ENCODE peak calls at places on chromosomes 4 and X, in four cellular contexts. One of them, this sample, is unnamed.

GRCh38 chr4:31169851-31170250 is 449.7 kb downstream of the PCDH7 start:
- DNase-seq in GM23338: no peak
- DNase-seq in ovary: no peak
- DNase-seq in astrocyte of the spinal cord: no peak
- DNase-seq in this sample: no peak

GRCh38 chr4:47217884-47218283 is 186.5 kb downstream of the GABRB1 start:
- DNase-seq in GM23338: no peak
- DNase-seq in ovary: no peak
- DNase-seq in astrocyte of the spinal cord: no peak
- DNase-seq in this sample: no peak

GRCh38 chr4:73978886-73979285 is 2.9 kb downstream of the PF4 start:
- DNase-seq in GM23338: no peak
- DNase-seq in ovary: no peak
- DNase-seq in astrocyte of the spinal cord: peak
- DNase-seq in this sample: peak

GRCh38 chr4:82124365-82124764 is 249.4 kb downstream of the HNRNPD start:
- DNase-seq in GM23338: no peak
- DNase-seq in ovary: no peak
- DNase-seq in astrocyte of the spinal cord: no peak
- DNase-seq in this sample: no peak

GRCh38 chr4:155822572-155822971 is 43.5 kb downstream of the ASIC5 start:
- DNase-seq in GM23338: no peak
- DNase-seq in ovary: no peak
- DNase-seq in astrocyte of the spinal cord: peak
- DNase-seq in this sample: no peak

GRCh38 chr4:47643845-47644244 is 158.8 kb downstream of the ATP10D start:
- DNase-seq in GM23338: peak
- DNase-seq in ovary: no peak
- DNase-seq in astrocyte of the spinal cord: no peak
- DNase-seq in this sample: no peak

GRCh38 chrX:12058087-12058486 is 80.2 kb upstream of the FRMPD4 start:
- DNase-seq in GM23338: no peak
- DNase-seq in ovary: no peak
- DNase-seq in astrocyte of the spinal cord: no peak
- DNase-seq in this sample: no peak

GRCh38 chr4:89158884-89159503 is 47.7 kb downstream of the TIGD2 start:
- DNase-seq in GM23338: peak
- DNase-seq in ovary: no peak
- DNase-seq in astrocyte of the spinal cord: peak
- DNase-seq in this sample: peak

GRCh38 chrX:12994321-12994720 is 19.4 kb downstream of the TMSB4X start:
- DNase-seq in GM23338: no peak
- DNase-seq in ovary: no peak
- DNase-seq in astrocyte of the spinal cord: no peak
- DNase-seq in this sample: no peak

GRCh38 chr4:125546272-125546671 is 231.5 kb downstream of the FAT4 start:
- DNase-seq in GM23338: no peak
- DNase-seq in ovary: no peak
- DNase-seq in astrocyte of the spinal cord: no peak
- DNase-seq in this sample: no peak

GRCh38 chr4:25448379-25449109 is 71.5 kb downstream of the ANAPC4 start:
- DNase-seq in GM23338: peak
- DNase-seq in ovary: no peak
- DNase-seq in astrocyte of the spinal cord: no peak
- DNase-seq in this sample: peak

GRCh38 chr4:16608123-16608522 is 290.3 kb downstream of the LDB2 start:
- DNase-seq in GM23338: peak
- DNase-seq in ovary: no peak
- DNase-seq in astrocyte of the spinal cord: no peak
- DNase-seq in this sample: peak

GRCh38 chr4:55865228-55865806 is 11.9 kb downstream of the EXOC1 start:
- DNase-seq in GM23338: no peak
- DNase-seq in ovary: no peak
- DNase-seq in astrocyte of the spinal cord: peak
- DNase-seq in this sample: peak

GRCh38 chr4:126558596-126558995 is 1074.2 kb upstream of the INTU start:
- DNase-seq in GM23338: no peak
- DNase-seq in ovary: no peak
- DNase-seq in astrocyte of the spinal cord: no peak
- DNase-seq in this sample: no peak

GRCh38 chrX:150694738-150695410 is 1.7 kb downstream of the MTMR1 start:
- DNase-seq in GM23338: no peak
- DNase-seq in ovary: no peak
- DNase-seq in astrocyte of the spinal cord: no peak
- DNase-seq in this sample: no peak

GRCh38 chr4:40630335-40631021 is 814 bp upstream of the RBM47 start:
- DNase-seq in GM23338: peak
- DNase-seq in ovary: peak
- DNase-seq in astrocyte of the spinal cord: no peak
- DNase-seq in this sample: no peak

GRCh38 chrX:10496345-10496965 is 123.9 kb downstream of the MID1 start:
- DNase-seq in GM23338: no peak
- DNase-seq in ovary: no peak
- DNase-seq in astrocyte of the spinal cord: peak
- DNase-seq in this sample: peak

GRCh38 chr4:105460306-105460705 is 13.6 kb downstream of the PPA2 start:
- DNase-seq in GM23338: no peak
- DNase-seq in ovary: no peak
- DNase-seq in astrocyte of the spinal cord: no peak
- DNase-seq in this sample: no peak

GRCh38 chr4:41524446-41524845 is 13.5 kb upstream of the LIMCH1 start:
- DNase-seq in GM23338: no peak
- DNase-seq in ovary: no peak
- DNase-seq in astrocyte of the spinal cord: no peak
- DNase-seq in this sample: no peak

GRCh38 chr4:121696140-121696640 is 590 bp downstream of the ANXA5 start:
- DNase-seq in GM23338: peak
- DNase-seq in ovary: peak
- DNase-seq in astrocyte of the spinal cord: peak
- DNase-seq in this sample: peak

GRCh38 chr4:186876961-186877626 is 153.4 kb upstream of the FAT1 start:
- DNase-seq in GM23338: no peak
- DNase-seq in ovary: no peak
- DNase-seq in astrocyte of the spinal cord: no peak
- DNase-seq in this sample: peak

GRCh38 chrX:23784487-23785301 is 1.7 kb downstream of the SAT1 start:
- DNase-seq in GM23338: no peak
- DNase-seq in ovary: no peak
- DNase-seq in astrocyte of the spinal cord: peak
- DNase-seq in this sample: peak

GRCh38 chr4:163042306-163042705 is 124.4 kb downstream of the NAF1 start:
- DNase-seq in GM23338: no peak
- DNase-seq in ovary: no peak
- DNase-seq in astrocyte of the spinal cord: no peak
- DNase-seq in this sample: no peak

GRCh38 chrX:39381446-39381845 is 580.2 kb downstream of the MID1IP1 start:
- DNase-seq in GM23338: no peak
- DNase-seq in ovary: peak
- DNase-seq in astrocyte of the spinal cord: no peak
- DNase-seq in this sample: no peak

GRCh38 chr4:36712013-36712412 is 430.6 kb downstream of the DTHD1 start:
- DNase-seq in GM23338: no peak
- DNase-seq in ovary: no peak
- DNase-seq in astrocyte of the spinal cord: peak
- DNase-seq in this sample: peak

DNA sequence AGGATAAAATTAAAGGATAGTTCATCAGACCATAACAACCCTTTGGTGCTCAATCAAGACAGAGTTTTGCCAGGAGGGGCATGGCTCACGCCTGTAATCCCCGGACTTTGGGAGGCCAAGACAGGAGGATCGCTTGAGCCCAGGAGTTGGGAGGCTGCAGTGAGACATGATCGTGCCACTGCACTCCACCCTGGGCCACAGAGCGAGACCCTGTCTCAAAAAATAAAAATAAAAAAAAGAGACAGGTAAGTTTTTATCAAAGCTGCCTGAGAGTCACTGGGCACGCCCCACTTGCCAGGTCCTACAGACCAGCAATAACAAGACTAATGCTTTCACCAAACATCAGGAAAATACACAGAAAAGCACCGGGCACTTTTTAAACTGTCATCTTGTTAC is 818 bp downstream of the CFAP97 start:
- DNase-seq in GM23338: no peak
- DNase-seq in ovary: no peak
- DNase-seq in astrocyte of the spinal cord: no peak
- DNase-seq in this sample: no peak
- H3K4me3 ChIP-seq in GM23338: peak
- H3K4me3 ChIP-seq in ovary: peak
- H3K4me3 ChIP-seq in astrocyte of the spinal cord: peak
- H3K4me3 ChIP-seq in this sample: peak

DNA sequence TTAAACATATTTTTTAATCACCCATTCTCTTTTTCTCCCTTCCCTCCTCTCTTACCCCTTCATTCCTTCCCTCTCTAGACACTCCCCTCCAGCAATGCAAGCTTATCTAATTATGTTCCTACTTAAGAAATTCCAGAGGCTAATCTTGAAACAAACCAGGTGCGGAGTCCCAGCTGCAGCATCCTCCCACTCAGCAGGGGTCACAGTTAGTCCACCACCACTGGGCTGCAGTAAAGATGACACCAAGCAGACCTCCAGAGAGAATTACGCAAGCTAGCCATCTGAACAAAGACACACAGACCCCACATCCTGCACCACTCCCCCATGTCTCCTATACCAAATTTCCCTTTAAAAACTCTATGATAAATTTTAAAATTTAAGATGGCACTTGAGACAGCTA is 13.9 kb upstream of the SEC24B start:
- DNase-seq in GM23338: peak
- DNase-seq in ovary: no peak
- DNase-seq in astrocyte of the spinal cord: no peak
- DNase-seq in this sample: peak
- H3K4me3 ChIP-seq in GM23338: no peak
- H3K4me3 ChIP-seq in ovary: no peak
- H3K4me3 ChIP-seq in astrocyte of the spinal cord: no peak
- H3K4me3 ChIP-seq in this sample: no peak

DNA sequence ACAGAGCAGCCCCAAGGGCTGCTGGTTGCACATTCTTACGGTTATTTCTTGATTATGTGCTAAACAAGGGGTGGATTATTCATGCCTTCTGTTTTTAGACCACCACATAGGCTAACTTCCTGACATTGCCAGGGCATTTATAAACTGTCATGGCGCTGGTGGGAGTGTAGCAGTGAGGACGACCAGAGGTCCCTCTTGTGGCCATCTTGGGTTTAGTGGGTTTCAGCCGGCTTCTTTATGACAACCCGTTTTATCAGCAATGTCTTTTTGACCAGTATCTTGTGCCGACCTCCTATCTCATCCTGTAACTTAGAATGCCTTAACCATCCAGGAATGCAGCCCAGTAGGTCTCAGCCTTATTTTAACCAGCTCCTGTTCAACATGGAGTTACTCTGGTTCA is 212.4 kb upstream of the GRID2 start:
- DNase-seq in GM23338: peak
- DNase-seq in ovary: no peak
- DNase-seq in astrocyte of the spinal cord: no peak
- DNase-seq in this sample: no peak
- H3K4me3 ChIP-seq in GM23338: no peak
- H3K4me3 ChIP-seq in ovary: no peak
- H3K4me3 ChIP-seq in astrocyte of the spinal cord: no peak
- H3K4me3 ChIP-seq in this sample: no peak

DNA sequence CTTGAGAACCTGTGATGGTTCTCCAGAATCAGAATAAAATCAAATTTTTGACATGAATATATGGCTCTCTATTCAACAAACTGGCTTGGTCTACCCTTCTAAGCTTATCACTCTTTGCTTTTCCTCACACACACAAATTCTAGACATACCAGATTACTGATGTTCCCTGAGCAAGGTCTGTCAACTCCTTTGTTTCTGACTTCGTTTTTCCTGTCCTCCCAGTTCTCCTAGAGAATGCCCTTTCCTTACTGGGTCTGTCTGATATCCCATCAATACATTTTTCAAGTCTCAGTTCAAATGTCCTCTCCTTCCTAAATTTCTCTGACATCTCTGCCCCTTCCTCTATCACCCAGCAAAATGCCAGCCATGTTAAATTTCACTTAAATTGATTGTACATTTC is 202.1 kb upstream of the IGFBP7 start:
- DNase-seq in GM23338: no peak
- DNase-seq in ovary: no peak
- DNase-seq in astrocyte of the spinal cord: no peak
- DNase-seq in this sample: no peak
- H3K4me3 ChIP-seq in GM23338: no peak
- H3K4me3 ChIP-seq in ovary: no peak
- H3K4me3 ChIP-seq in astrocyte of the spinal cord: no peak
- H3K4me3 ChIP-seq in this sample: no peak

GRCh38 chrX:70922776-70923473 is 8.0 kb downstream of the SLC7A3 start:
- DNase-seq in GM23338: peak
- DNase-seq in ovary: no peak
- DNase-seq in astrocyte of the spinal cord: no peak
- DNase-seq in this sample: no peak
- H3K4me3 ChIP-seq in GM23338: peak
- H3K4me3 ChIP-seq in ovary: no peak
- H3K4me3 ChIP-seq in astrocyte of the spinal cord: no peak
- H3K4me3 ChIP-seq in this sample: no peak

GRCh38 chr4:2059726-2060577 is 825 bp downstream of the NAT8L start:
- DNase-seq in GM23338: peak
- DNase-seq in ovary: peak
- DNase-seq in astrocyte of the spinal cord: no peak
- DNase-seq in this sample: no peak
- H3K4me3 ChIP-seq in GM23338: peak
- H3K4me3 ChIP-seq in ovary: no peak
- H3K4me3 ChIP-seq in astrocyte of the spinal cord: no peak
- H3K4me3 ChIP-seq in this sample: no peak

DNA sequence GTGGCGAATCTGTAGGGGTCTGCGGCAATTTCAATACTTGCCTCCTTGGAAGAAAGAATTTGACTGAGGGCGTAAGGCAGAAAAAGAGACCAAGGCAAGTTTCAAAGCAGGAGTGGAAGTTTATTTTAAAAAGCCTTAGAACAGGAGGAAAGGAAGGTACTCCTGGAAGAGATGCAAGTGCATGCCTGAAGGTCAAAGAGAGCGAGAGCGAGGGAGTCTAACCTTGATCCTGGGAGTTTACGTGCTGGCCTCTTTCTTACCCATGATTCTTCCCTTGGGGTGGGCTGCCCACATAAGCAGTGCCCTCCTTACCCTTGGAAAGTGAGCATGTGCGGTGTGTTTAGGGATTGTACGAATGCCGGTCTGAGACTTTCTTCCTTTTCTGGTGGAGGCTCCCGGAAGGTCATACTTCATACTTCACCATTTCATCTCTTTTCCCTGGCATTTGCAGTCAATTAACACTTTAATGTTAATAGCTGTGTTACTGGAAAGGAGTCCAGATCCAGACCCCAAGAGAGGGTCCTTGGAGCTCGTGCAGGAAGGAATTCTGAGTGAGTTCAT is 40.0 kb downstream of the ARSD start:
- DNase-seq in GM23338: no peak
- DNase-seq in ovary: no peak
- DNase-seq in astrocyte of the spinal cord: no peak
- DNase-seq in this sample: no peak
- H3K4me3 ChIP-seq in GM23338: no peak
- H3K4me3 ChIP-seq in ovary: peak
- H3K4me3 ChIP-seq in astrocyte of the spinal cord: peak
- H3K4me3 ChIP-seq in this sample: peak

GRCh38 chr4:181475781-181476180 is 767.4 kb upstream of the TENM3 start:
- DNase-seq in GM23338: peak
- DNase-seq in ovary: no peak
- DNase-seq in astrocyte of the spinal cord: peak
- DNase-seq in this sample: no peak
- H3K4me3 ChIP-seq in GM23338: no peak
- H3K4me3 ChIP-seq in ovary: no peak
- H3K4me3 ChIP-seq in astrocyte of the spinal cord: no peak
- H3K4me3 ChIP-seq in this sample: no peak